ENCODE peak calls at places on chromosomes 12 and 14, in four cellular contexts. One of them, this sample, is unnamed.
A peak's percentile ranks its signal among the peaks of the same experiment; 100 is the strongest.

GRCh38 chr12:28872654-28873268 is 276.3 kb upstream of the FAR2 start:
- DNase-seq in T-helper 9 cell: no peak
- DNase-seq in GM04504: peak; percentile 35
- DNase-seq in nephron progenitor cell: peak; percentile 67
- DNase-seq in this sample: peak; percentile 59

GRCh38 chr12:104410786-104411185 is 46.0 kb upstream of the CHST11 start:
- DNase-seq in T-helper 9 cell: no peak
- DNase-seq in GM04504: peak; percentile 6
- DNase-seq in nephron progenitor cell: no peak
- DNase-seq in this sample: no peak

GRCh38 chr12:113852273-113852672 is 113.9 kb downstream of the RBM19 start:
- DNase-seq in GM04504: no peak
- DNase-seq in T-helper 9 cell: no peak
- DNase-seq in nephron progenitor cell: no peak
- DNase-seq in this sample: no peak

GRCh38 chr12:92123780-92124707 is 21.6 kb downstream of the BTG1 start:
- DNase-seq in GM04504: no peak
- DNase-seq in T-helper 9 cell: no peak
- DNase-seq in nephron progenitor cell: no peak
- DNase-seq in this sample: no peak

GRCh38 chr12:754871-755562 is 2.6 kb downstream of the WNK1 start:
- DNase-seq in GM04504: no peak
- DNase-seq in nephron progenitor cell: no peak
- DNase-seq in T-helper 9 cell: no peak
- DNase-seq in this sample: no peak

GRCh38 chr14:99325016-99325415 is 53.0 kb upstream of the BCL11B start:
- DNase-seq in nephron progenitor cell: no peak
- DNase-seq in T-helper 9 cell: no peak
- DNase-seq in GM04504: no peak
- DNase-seq in this sample: no peak

GRCh38 chr14:68639518-68640292 is 153.2 kb downstream of the ZFP36L1 start:
- DNase-seq in T-helper 9 cell: no peak
- DNase-seq in nephron progenitor cell: no peak
- DNase-seq in GM04504: no peak
- DNase-seq in this sample: no peak

GRCh38 chr12:60666895-60667294 is 1071.1 kb downstream of the SLC16A7 start:
- DNase-seq in GM04504: no peak
- DNase-seq in nephron progenitor cell: no peak
- DNase-seq in T-helper 9 cell: no peak
- DNase-seq in this sample: no peak

GRCh38 chr12:112900298-112901145 is 6.2 kb upstream of the OAS1 start:
- DNase-seq in nephron progenitor cell: no peak
- DNase-seq in GM04504: no peak
- DNase-seq in T-helper 9 cell: peak; percentile 7
- DNase-seq in this sample: no peak

GRCh38 chr14:76958975-76959710 is 69.4 kb downstream of the IRF2BPL start:
- DNase-seq in GM04504: no peak
- DNase-seq in nephron progenitor cell: no peak
- DNase-seq in T-helper 9 cell: no peak
- DNase-seq in this sample: no peak

GRCh38 chr14:72545411-72546311 is 348.2 kb downstream of the DPF3 start:
- DNase-seq in nephron progenitor cell: no peak
- DNase-seq in GM04504: no peak
- DNase-seq in T-helper 9 cell: no peak
- DNase-seq in this sample: no peak

GRCh38 chr14:39683711-39684110 is 251.5 kb upstream of the FBXO33 start:
- DNase-seq in GM04504: no peak
- DNase-seq in nephron progenitor cell: no peak
- DNase-seq in T-helper 9 cell: no peak
- DNase-seq in this sample: no peak

GRCh38 chr14:90398315-90398811 is 1.5 kb downstream of the CALM1 start:
- DNase-seq in T-helper 9 cell: peak; percentile 55
- DNase-seq in nephron progenitor cell: no peak
- DNase-seq in GM04504: no peak
- DNase-seq in this sample: peak; percentile 48

GRCh38 chr12:51773145-51773869 is 75.2 kb downstream of the FIGNL2 start:
- DNase-seq in GM04504: peak; percentile 73
- DNase-seq in T-helper 9 cell: no peak
- DNase-seq in nephron progenitor cell: no peak
- DNase-seq in this sample: no peak

GRCh38 chr12:119444462-119445044 is 110.0 kb downstream of the CCDC60 start:
- DNase-seq in T-helper 9 cell: no peak
- DNase-seq in nephron progenitor cell: peak; percentile 57
- DNase-seq in GM04504: no peak
- DNase-seq in this sample: peak; percentile 53

GRCh38 chr12:46915861-46916260 is 90.1 kb upstream of the SLC38A4 start:
- DNase-seq in GM04504: peak; percentile 70
- DNase-seq in T-helper 9 cell: no peak
- DNase-seq in nephron progenitor cell: peak; percentile 4
- DNase-seq in this sample: no peak

GRCh38 chr12:113333877-113334785 is 778 bp downstream of the SLC8B1 start:
- DNase-seq in nephron progenitor cell: no peak
- DNase-seq in T-helper 9 cell: no peak
- DNase-seq in GM04504: no peak
- DNase-seq in this sample: peak; percentile 74

GRCh38 chr12:104282109-104282508 is 21.4 kb upstream of the EID3 start:
- DNase-seq in T-helper 9 cell: no peak
- DNase-seq in GM04504: no peak
- DNase-seq in nephron progenitor cell: no peak
- DNase-seq in this sample: no peak

GRCh38 chr14:29311983-29312382 is 545.4 kb downstream of the FOXG1 start:
- DNase-seq in nephron progenitor cell: no peak
- DNase-seq in GM04504: no peak
- DNase-seq in T-helper 9 cell: no peak
- DNase-seq in this sample: no peak

GRCh38 chr12:13208533-13209278 is 12.2 kb downstream of the EMP1 start:
- DNase-seq in T-helper 9 cell: no peak
- DNase-seq in nephron progenitor cell: no peak
- DNase-seq in GM04504: no peak
- DNase-seq in this sample: no peak

GRCh38 chr14:74843653-74844052 is 32.3 kb downstream of the PROX2 start:
- DNase-seq in T-helper 9 cell: no peak
- DNase-seq in nephron progenitor cell: no peak
- DNase-seq in GM04504: peak; percentile 62
- DNase-seq in this sample: no peak

GRCh38 chr12:112792306-112792705 is 758 bp downstream of the RPH3A start:
- DNase-seq in T-helper 9 cell: no peak
- DNase-seq in GM04504: no peak
- DNase-seq in nephron progenitor cell: no peak
- DNase-seq in this sample: no peak

GRCh38 chr14:89600950-89601826 is 184.2 kb upstream of the FOXN3 start:
- DNase-seq in GM04504: peak; percentile 32
- DNase-seq in nephron progenitor cell: no peak
- DNase-seq in T-helper 9 cell: no peak
- DNase-seq in this sample: no peak

GRCh38 chr12:119649202-119649808 is 18.6 kb upstream of the PRKAB1 start:
- DNase-seq in nephron progenitor cell: no peak
- DNase-seq in GM04504: no peak
- DNase-seq in T-helper 9 cell: no peak
- DNase-seq in this sample: no peak